ENCODE peak calls at places on chromosome 22, in four cellular contexts. L is pancreas, I is AG09309, E is fibroblast of lung. F is an unnamed sample.

GRCh38 chr22:38017272-38017920 is 33.0 kb upstream of the SOX10 start:
- DNase-seq in E (peak; percentile 54), L (peak; percentile 73), I (no peak), F (no peak)

GRCh38 chr22:39173050-39173706 is 20.7 kb upstream of the CBX7 start:
- DNase-seq in L (no peak), I (no peak), E (no peak), F (no peak)

GRCh38 chr22:44848296-44848741 is 95.9 kb downstream of the ARHGAP8 start:
- DNase-seq in E (no peak), I (no peak), L (no peak), F (no peak)

GRCh38 chr22:44133161-44133560 is 47.6 kb upstream of the PARVG start:
- DNase-seq in L (no peak), E (peak; percentile 92), I (no peak), F (no peak)

GRCh38 chr22:30821381-30821780 is 126.7 kb downstream of the OSBP2 start:
- DNase-seq in L (no peak), I (no peak), E (no peak), F (no peak)

GRCh38 chr22:23110190-23110921 is 31.4 kb downstream of the RSPH14 start:
- DNase-seq in I (no peak), L (no peak), E (no peak), F (no peak)

GRCh38 chr22:45531944-45532631 is 29.4 kb downstream of the FBLN1 start:
- DNase-seq in E (no peak), L (no peak), I (no peak), F (no peak)

GRCh38 chr22:26756675-26757293 is 99.4 kb downstream of the MIAT start:
- DNase-seq in I (no peak), L (peak; percentile 55), E (peak; percentile 89), F (peak; percentile 38)

GRCh38 chr22:43185860-43186261 is 1.1 kb downstream of the TTLL12 start:
- DNase-seq in E (peak; percentile 24), I (no peak), L (peak; percentile 87), F (no peak)

GRCh38 chr22:37777122-37777687 is 30.5 kb upstream of the GCAT start:
- DNase-seq in E (peak; percentile 91), I (peak; percentile 66), L (peak; percentile 84), F (no peak)

GRCh38 chr22:22057617-22058378 is 75.2 kb upstream of the TOP3B start:
- DNase-seq in I (no peak), L (no peak), E (no peak), F (no peak)

GRCh38 chr22:37636186-37636948 is 3.1 kb upstream of the SH3BP1 start:
- DNase-seq in I (no peak), L (no peak), E (peak; percentile 91), F (no peak)

GRCh38 chr22:48567213-48567975 is 1260.3 kb downstream of the BRD1 start:
- DNase-seq in E (no peak), I (no peak), L (no peak), F (no peak)

GRCh38 chr22:40196628-40197027 is 18.9 kb downstream of the TNRC6B start:
- DNase-seq in I (no peak), L (no peak), E (peak; percentile 97), F (no peak)

GRCh38 chr22:23219787-23220484 is 39.6 kb downstream of the BCR start:
- DNase-seq in I (no peak), E (peak; percentile 81), L (no peak), F (peak; percentile 66)

GRCh38 chr22:24247564-24248344 is 2.9 kb upstream of the GGT5 start:
- DNase-seq in L (peak; percentile 87), E (peak; percentile 93), I (peak; percentile 91), F (peak; percentile 45)

GRCh38 chr22:43013355-43014061 is 1.4 kb downstream of the PACSIN2 start:
- DNase-seq in I (no peak), E (peak; percentile 41), L (no peak), F (no peak)

GRCh38 chr22:31944700-31945477 is 554 bp downstream of the YWHAH start:
- DNase-seq in I (no peak), E (no peak), L (peak; percentile 45), F (no peak)

GRCh38 chr22:22045576-22046335 is 63.2 kb upstream of the TOP3B start:
- DNase-seq in E (no peak), I (no peak), L (no peak), F (no peak)

GRCh38 chr22:42396621-42397331 is 35.4 kb downstream of the NFAM1 start:
- DNase-seq in L (no peak), E (no peak), I (no peak), F (peak; percentile 49)

GRCh38 chr22:28247667-28248363 is 328.8 kb upstream of the PITPNB start:
- DNase-seq in I (no peak), L (no peak), E (peak; percentile 50), F (no peak)

GRCh38 chr22:27267145-27267544 is 534.4 kb downstream of the MN1 start:
- DNase-seq in E (peak; percentile 83), I (peak; percentile 56), L (no peak), F (no peak)

GRCh38 chr22:19687561-19688300 is 26.6 kb upstream of the SEPTIN5 start:
- DNase-seq in L (no peak), E (no peak), I (no peak), F (no peak)

GRCh38 chr22:45524966-45525365 is 22.3 kb downstream of the FBLN1 start:
- DNase-seq in E (no peak), L (no peak), I (no peak), F (no peak)

GRCh38 chr22:49086181-49086580 is 741.5 kb downstream of the BRD1 start:
- DNase-seq in L (no peak), I (no peak), E (no peak), F (no peak)

GRCh38 chr22:42683599-42684283 is 34.5 kb upstream of the CYB5R3 start:
- DNase-seq in E (no peak), L (no peak), I (no peak), F (no peak)

GRCh38 chr22:26174280-26174679 is 5.0 kb downstream of the SEZ6L start:
- DNase-seq in I (no peak), E (no peak), L (no peak), F (no peak)

GRCh38 chr22:43828711-43829447 is 16.8 kb upstream of the EFCAB6 start:
- DNase-seq in I (no peak), E (peak; percentile 30), L (no peak), F (no peak)

GRCh38 chr22:44879301-44879680 is 126.9 kb downstream of the ARHGAP8 start:
- DNase-seq in I (no peak), L (no peak), E (no peak), F (no peak)

GRCh38 chr22:47784991-47785390 is 1022.5 kb downstream of the TBC1D22A start:
- DNase-seq in E (no peak), L (no peak), I (no peak), F (no peak)

GRCh38 chr22:44645083-44645482 is 56.9 kb upstream of the PRR5 start:
- DNase-seq in I (no peak), E (no peak), L (no peak), F (no peak)

GRCh38 chr22:19873960-19874306 is 19.3 kb upstream of the GNB1L start:
- DNase-seq in I (no peak), E (no peak), L (no peak), F (no peak)

GRCh38 chr22:28139993-28140392 is 220.9 kb upstream of the PITPNB start:
- DNase-seq in I (peak; percentile 59), L (no peak), E (peak; percentile 97), F (no peak)

GRCh38 chr22:29663230-29663826 is 56.5 kb upstream of the CABP7 start:
- DNase-seq in E (peak; percentile 75), L (no peak), I (peak; percentile 43), F (no peak)
- TF ChIP-seq CTCF in E (no peak), L (no peak), I (no peak), F (no peak)

DNA sequence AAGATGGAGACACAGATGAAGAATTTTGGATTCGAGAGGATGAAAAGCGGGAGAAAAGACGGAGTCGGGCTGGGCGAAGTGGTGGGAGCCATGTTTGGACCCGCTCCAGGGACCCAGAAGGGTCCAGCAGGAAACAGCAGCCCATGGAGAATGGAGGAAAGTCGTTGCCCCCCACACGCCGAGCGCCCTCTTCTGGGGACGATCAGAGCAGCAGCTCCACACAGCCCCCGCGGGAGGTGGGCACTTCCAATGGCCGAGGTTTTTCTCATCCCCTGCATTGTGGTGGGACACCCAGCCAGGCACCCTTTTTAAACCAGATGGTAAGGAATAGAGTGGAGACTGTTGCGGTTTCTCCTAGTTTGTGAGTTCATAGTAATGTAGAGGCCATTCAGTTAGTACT is 22.8 kb upstream of the SLC25A18 start:
- DNase-seq in I (no peak), L (no peak), E (no peak), F (no peak)
- TF ChIP-seq CTCF in I (no peak), L (no peak), E (no peak), F (no peak)

DNA sequence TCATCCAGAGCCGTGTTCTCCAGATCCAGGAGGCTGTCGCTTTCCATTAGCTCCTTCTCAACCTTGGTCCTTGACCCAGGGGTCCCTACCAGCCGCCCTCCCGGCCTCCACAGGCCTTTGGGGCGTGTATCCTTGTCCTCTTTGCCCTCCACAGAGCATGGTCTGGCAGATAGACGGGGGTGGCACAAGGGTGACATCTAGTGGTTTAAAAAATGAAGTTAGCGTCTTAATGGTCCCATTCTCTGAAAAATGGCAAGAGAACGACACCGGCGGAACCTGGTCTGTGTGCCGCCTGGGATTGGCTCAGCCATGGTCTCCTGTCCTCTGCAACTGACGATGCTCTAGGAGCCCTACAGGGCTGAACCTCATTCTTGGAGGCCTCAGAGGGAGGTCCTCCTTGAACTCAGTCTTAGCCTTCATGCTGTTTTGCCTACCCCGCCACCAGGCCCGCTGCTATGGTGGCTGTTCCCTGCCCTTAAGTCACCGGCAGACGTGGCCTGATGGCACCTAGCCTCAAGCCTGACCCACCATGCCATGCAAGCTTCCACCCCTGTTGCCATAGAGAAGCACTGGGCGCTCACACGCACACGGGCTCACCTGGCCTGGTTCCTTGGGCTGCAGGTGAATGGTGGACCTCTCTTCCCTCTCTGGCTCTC is 152.1 kb upstream of the SYN3 start:
- DNase-seq in L (no peak), E (peak; percentile 5), I (no peak), F (peak; percentile 24)
- TF ChIP-seq CTCF in L (peak; percentile 52), E (peak; percentile 56), I (peak; percentile 68), F (peak; percentile 74)

DNA sequence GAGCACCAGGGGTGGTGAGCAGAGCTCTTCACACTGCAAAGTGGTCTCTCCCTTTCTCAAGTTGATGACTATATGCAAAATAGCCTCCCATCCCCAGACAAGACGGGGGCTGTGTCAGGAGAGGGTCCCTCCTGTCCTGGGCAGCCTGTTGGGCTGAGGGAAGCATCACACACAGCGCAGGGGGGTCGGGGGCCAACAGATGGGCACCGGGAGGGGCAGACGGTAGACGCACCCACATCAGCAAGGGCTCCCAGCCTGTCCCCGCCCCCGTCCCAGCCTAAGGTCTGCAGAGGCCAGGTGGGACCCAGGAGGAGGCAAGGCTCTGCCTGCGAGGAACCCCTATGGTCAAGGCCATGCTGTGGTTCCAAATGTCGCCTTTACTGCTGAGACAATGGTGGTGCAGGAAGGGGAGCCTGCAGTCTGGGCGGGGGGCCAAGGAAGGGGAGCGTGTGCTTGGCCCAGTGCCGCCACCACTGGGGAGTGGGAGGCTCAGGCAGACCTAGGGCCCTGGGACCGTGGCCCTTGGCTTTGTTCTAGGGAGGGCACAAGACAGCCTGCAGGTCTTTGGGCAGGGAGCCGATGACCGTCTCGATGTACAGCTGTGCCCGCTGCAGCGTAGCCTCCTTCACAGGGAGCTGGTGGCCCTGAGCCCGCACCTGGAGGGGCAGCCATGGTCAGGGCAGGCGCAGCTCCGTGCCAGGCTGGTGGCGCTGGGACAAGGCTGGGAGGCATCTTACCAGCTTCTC is 4.3 kb upstream of the PLXNB2 start:
- DNase-seq in I (no peak), E (no peak), L (peak; percentile 36), F (no peak)
- TF ChIP-seq CTCF in I (no peak), E (no peak), L (no peak), F (no peak)